ENCODE peak calls at places on chromosomes 4 and X, in nine cellular contexts. One of them, this sample, is unnamed.

GRCh38 chrX:134642394-134642793 is 15.9 kb downstream of the PLAC1 start:
- DNase-seq in stimulated activated CD8-positive, alpha-beta memory T cell treated with anti-CD3 and anti-CD28 coated beads, Interleukin-15, amount 100 ng/mL, for 4 hours: no peak
- DNase-seq in CD8-positive, alpha-beta memory T cell: no peak
- DNase-seq in psoas muscle: no peak
- DNase-seq in aorta: no peak
- DNase-seq in fibroblast of the conjunctiva: no peak
- DNase-seq in GM19239: no peak
- DNase-seq in NCI-H1436: no peak
- DNase-seq in adipocyte: no peak
- DNase-seq in this sample: no peak

GRCh38 chr4:147060171-147060931 is 114.7 kb upstream of the TTC29 start:
- DNase-seq in stimulated activated CD8-positive, alpha-beta memory T cell treated with anti-CD3 and anti-CD28 coated beads, Interleukin-15, amount 100 ng/mL, for 4 hours: no peak
- DNase-seq in CD8-positive, alpha-beta memory T cell: no peak
- DNase-seq in psoas muscle: no peak
- DNase-seq in aorta: no peak
- DNase-seq in fibroblast of the conjunctiva: peak
- DNase-seq in GM19239: no peak
- DNase-seq in NCI-H1436: no peak
- DNase-seq in adipocyte: peak
- DNase-seq in this sample: no peak

GRCh38 chr4:139743027-139743426 is 77.4 kb downstream of the MGST2 start:
- DNase-seq in stimulated activated CD8-positive, alpha-beta memory T cell treated with anti-CD3 and anti-CD28 coated beads, Interleukin-15, amount 100 ng/mL, for 4 hours: no peak
- DNase-seq in CD8-positive, alpha-beta memory T cell: no peak
- DNase-seq in psoas muscle: no peak
- DNase-seq in aorta: no peak
- DNase-seq in fibroblast of the conjunctiva: no peak
- DNase-seq in GM19239: no peak
- DNase-seq in NCI-H1436: no peak
- DNase-seq in adipocyte: no peak
- DNase-seq in this sample: no peak

GRCh38 chrX:79268788-79269187 is 98.3 kb downstream of the ITM2A start:
- DNase-seq in stimulated activated CD8-positive, alpha-beta memory T cell treated with anti-CD3 and anti-CD28 coated beads, Interleukin-15, amount 100 ng/mL, for 4 hours: no peak
- DNase-seq in CD8-positive, alpha-beta memory T cell: no peak
- DNase-seq in psoas muscle: no peak
- DNase-seq in aorta: no peak
- DNase-seq in fibroblast of the conjunctiva: no peak
- DNase-seq in GM19239: no peak
- DNase-seq in NCI-H1436: no peak
- DNase-seq in adipocyte: no peak
- DNase-seq in this sample: no peak

GRCh38 chr4:153788064-153788418 is 842 bp downstream of the SFRP2 start:
- DNase-seq in stimulated activated CD8-positive, alpha-beta memory T cell treated with anti-CD3 and anti-CD28 coated beads, Interleukin-15, amount 100 ng/mL, for 4 hours: no peak
- DNase-seq in CD8-positive, alpha-beta memory T cell: no peak
- DNase-seq in psoas muscle: no peak
- DNase-seq in aorta: no peak
- DNase-seq in fibroblast of the conjunctiva: no peak
- DNase-seq in GM19239: no peak
- DNase-seq in NCI-H1436: no peak
- DNase-seq in adipocyte: no peak
- DNase-seq in this sample: no peak

GRCh38 chr4:26048962-26049361 is 134.9 kb downstream of the SMIM20 start:
- DNase-seq in stimulated activated CD8-positive, alpha-beta memory T cell treated with anti-CD3 and anti-CD28 coated beads, Interleukin-15, amount 100 ng/mL, for 4 hours: no peak
- DNase-seq in CD8-positive, alpha-beta memory T cell: no peak
- DNase-seq in psoas muscle: no peak
- DNase-seq in aorta: no peak
- DNase-seq in fibroblast of the conjunctiva: peak
- DNase-seq in GM19239: no peak
- DNase-seq in NCI-H1436: no peak
- DNase-seq in adipocyte: peak
- DNase-seq in this sample: no peak

GRCh38 chr4:82745173-82745842 is 53.3 kb downstream of the SCD5 start:
- DNase-seq in stimulated activated CD8-positive, alpha-beta memory T cell treated with anti-CD3 and anti-CD28 coated beads, Interleukin-15, amount 100 ng/mL, for 4 hours: no peak
- DNase-seq in CD8-positive, alpha-beta memory T cell: no peak
- DNase-seq in psoas muscle: no peak
- DNase-seq in aorta: no peak
- DNase-seq in fibroblast of the conjunctiva: no peak
- DNase-seq in GM19239: no peak
- DNase-seq in NCI-H1436: no peak
- DNase-seq in adipocyte: peak
- DNase-seq in this sample: no peak

GRCh38 chrX:111170017-111170416 is 74.0 kb downstream of the PAK3 start:
- DNase-seq in stimulated activated CD8-positive, alpha-beta memory T cell treated with anti-CD3 and anti-CD28 coated beads, Interleukin-15, amount 100 ng/mL, for 4 hours: no peak
- DNase-seq in CD8-positive, alpha-beta memory T cell: no peak
- DNase-seq in psoas muscle: no peak
- DNase-seq in aorta: no peak
- DNase-seq in fibroblast of the conjunctiva: no peak
- DNase-seq in GM19239: no peak
- DNase-seq in NCI-H1436: no peak
- DNase-seq in adipocyte: no peak
- DNase-seq in this sample: no peak

GRCh38 chr4:108342325-108342986 is 173.7 kb upstream of the LEF1 start:
- DNase-seq in stimulated activated CD8-positive, alpha-beta memory T cell treated with anti-CD3 and anti-CD28 coated beads, Interleukin-15, amount 100 ng/mL, for 4 hours: peak
- DNase-seq in CD8-positive, alpha-beta memory T cell: peak
- DNase-seq in psoas muscle: no peak
- DNase-seq in aorta: no peak
- DNase-seq in fibroblast of the conjunctiva: no peak
- DNase-seq in GM19239: no peak
- DNase-seq in NCI-H1436: no peak
- DNase-seq in adipocyte: no peak
- DNase-seq in this sample: no peak

GRCh38 chr4:174214102-174214878 is 69.2 kb downstream of the FBXO8 start:
- DNase-seq in stimulated activated CD8-positive, alpha-beta memory T cell treated with anti-CD3 and anti-CD28 coated beads, Interleukin-15, amount 100 ng/mL, for 4 hours: no peak
- DNase-seq in CD8-positive, alpha-beta memory T cell: no peak
- DNase-seq in psoas muscle: no peak
- DNase-seq in aorta: no peak
- DNase-seq in fibroblast of the conjunctiva: no peak
- DNase-seq in GM19239: no peak
- DNase-seq in NCI-H1436: no peak
- DNase-seq in adipocyte: no peak
- DNase-seq in this sample: no peak

GRCh38 chr4:7342581-7343352 is 92.0 kb downstream of the PSAPL1 start:
- DNase-seq in stimulated activated CD8-positive, alpha-beta memory T cell treated with anti-CD3 and anti-CD28 coated beads, Interleukin-15, amount 100 ng/mL, for 4 hours: no peak
- DNase-seq in CD8-positive, alpha-beta memory T cell: no peak
- DNase-seq in psoas muscle: no peak
- DNase-seq in aorta: no peak
- DNase-seq in fibroblast of the conjunctiva: no peak
- DNase-seq in GM19239: no peak
- DNase-seq in NCI-H1436: no peak
- DNase-seq in adipocyte: no peak
- DNase-seq in this sample: no peak

GRCh38 chr4:140721088-140721421 is 35.1 kb downstream of the TBC1D9 start:
- DNase-seq in stimulated activated CD8-positive, alpha-beta memory T cell treated with anti-CD3 and anti-CD28 coated beads, Interleukin-15, amount 100 ng/mL, for 4 hours: no peak
- DNase-seq in CD8-positive, alpha-beta memory T cell: no peak
- DNase-seq in psoas muscle: no peak
- DNase-seq in aorta: no peak
- DNase-seq in fibroblast of the conjunctiva: no peak
- DNase-seq in GM19239: no peak
- DNase-seq in NCI-H1436: no peak
- DNase-seq in adipocyte: no peak
- DNase-seq in this sample: no peak

GRCh38 chr4:155494037-155494718 is 117.4 kb upstream of the MAP9 start:
- DNase-seq in stimulated activated CD8-positive, alpha-beta memory T cell treated with anti-CD3 and anti-CD28 coated beads, Interleukin-15, amount 100 ng/mL, for 4 hours: no peak
- DNase-seq in CD8-positive, alpha-beta memory T cell: no peak
- DNase-seq in psoas muscle: no peak
- DNase-seq in aorta: no peak
- DNase-seq in fibroblast of the conjunctiva: no peak
- DNase-seq in GM19239: no peak
- DNase-seq in NCI-H1436: no peak
- DNase-seq in adipocyte: no peak
- DNase-seq in this sample: no peak

GRCh38 chr4:144564358-144564757 is 81.6 kb upstream of the HHIP start:
- DNase-seq in stimulated activated CD8-positive, alpha-beta memory T cell treated with anti-CD3 and anti-CD28 coated beads, Interleukin-15, amount 100 ng/mL, for 4 hours: no peak
- DNase-seq in CD8-positive, alpha-beta memory T cell: no peak
- DNase-seq in psoas muscle: no peak
- DNase-seq in aorta: no peak
- DNase-seq in fibroblast of the conjunctiva: no peak
- DNase-seq in GM19239: no peak
- DNase-seq in NCI-H1436: no peak
- DNase-seq in adipocyte: no peak
- DNase-seq in this sample: no peak

GRCh38 chrX:127963696-127964095 is 88.5 kb downstream of the ACTRT1 start:
- DNase-seq in stimulated activated CD8-positive, alpha-beta memory T cell treated with anti-CD3 and anti-CD28 coated beads, Interleukin-15, amount 100 ng/mL, for 4 hours: no peak
- DNase-seq in CD8-positive, alpha-beta memory T cell: no peak
- DNase-seq in psoas muscle: no peak
- DNase-seq in aorta: no peak
- DNase-seq in fibroblast of the conjunctiva: no peak
- DNase-seq in GM19239: no peak
- DNase-seq in NCI-H1436: no peak
- DNase-seq in adipocyte: no peak
- DNase-seq in this sample: no peak

GRCh38 chrX:116185163-116185562 is 14.6 kb downstream of the AGTR2 start:
- DNase-seq in stimulated activated CD8-positive, alpha-beta memory T cell treated with anti-CD3 and anti-CD28 coated beads, Interleukin-15, amount 100 ng/mL, for 4 hours: no peak
- DNase-seq in CD8-positive, alpha-beta memory T cell: no peak
- DNase-seq in psoas muscle: no peak
- DNase-seq in aorta: no peak
- DNase-seq in fibroblast of the conjunctiva: no peak
- DNase-seq in GM19239: no peak
- DNase-seq in NCI-H1436: no peak
- DNase-seq in adipocyte: no peak
- DNase-seq in this sample: no peak

GRCh38 chr4:102387552-102388150 is 42.4 kb upstream of the SLC39A8 start:
- DNase-seq in stimulated activated CD8-positive, alpha-beta memory T cell treated with anti-CD3 and anti-CD28 coated beads, Interleukin-15, amount 100 ng/mL, for 4 hours: no peak
- DNase-seq in CD8-positive, alpha-beta memory T cell: no peak
- DNase-seq in psoas muscle: no peak
- DNase-seq in aorta: no peak
- DNase-seq in fibroblast of the conjunctiva: no peak
- DNase-seq in GM19239: no peak
- DNase-seq in NCI-H1436: no peak
- DNase-seq in adipocyte: no peak
- DNase-seq in this sample: no peak

GRCh38 chr4:133565379-133565778 is 416.3 kb downstream of the PCDH10 start:
- DNase-seq in stimulated activated CD8-positive, alpha-beta memory T cell treated with anti-CD3 and anti-CD28 coated beads, Interleukin-15, amount 100 ng/mL, for 4 hours: no peak
- DNase-seq in CD8-positive, alpha-beta memory T cell: no peak
- DNase-seq in psoas muscle: no peak
- DNase-seq in aorta: no peak
- DNase-seq in fibroblast of the conjunctiva: peak
- DNase-seq in GM19239: no peak
- DNase-seq in NCI-H1436: peak
- DNase-seq in adipocyte: peak
- DNase-seq in this sample: no peak

GRCh38 chrX:107716045-107716684 is 59.4 kb downstream of the TSC22D3 start:
- DNase-seq in stimulated activated CD8-positive, alpha-beta memory T cell treated with anti-CD3 and anti-CD28 coated beads, Interleukin-15, amount 100 ng/mL, for 4 hours: no peak
- DNase-seq in CD8-positive, alpha-beta memory T cell: peak
- DNase-seq in psoas muscle: peak
- DNase-seq in aorta: peak
- DNase-seq in fibroblast of the conjunctiva: no peak
- DNase-seq in GM19239: no peak
- DNase-seq in NCI-H1436: no peak
- DNase-seq in adipocyte: peak
- DNase-seq in this sample: no peak

GRCh38 chr4:142818009-142818408 is 28.1 kb downstream of the INPP4B start:
- DNase-seq in stimulated activated CD8-positive, alpha-beta memory T cell treated with anti-CD3 and anti-CD28 coated beads, Interleukin-15, amount 100 ng/mL, for 4 hours: no peak
- DNase-seq in CD8-positive, alpha-beta memory T cell: no peak
- DNase-seq in psoas muscle: no peak
- DNase-seq in aorta: no peak
- DNase-seq in fibroblast of the conjunctiva: no peak
- DNase-seq in GM19239: no peak
- DNase-seq in NCI-H1436: no peak
- DNase-seq in adipocyte: peak
- DNase-seq in this sample: no peak

GRCh38 chr4:2741626-2742025 is 14.5 kb downstream of the TNIP2 start:
- DNase-seq in stimulated activated CD8-positive, alpha-beta memory T cell treated with anti-CD3 and anti-CD28 coated beads, Interleukin-15, amount 100 ng/mL, for 4 hours: no peak
- DNase-seq in CD8-positive, alpha-beta memory T cell: no peak
- DNase-seq in psoas muscle: no peak
- DNase-seq in aorta: peak
- DNase-seq in fibroblast of the conjunctiva: no peak
- DNase-seq in GM19239: no peak
- DNase-seq in NCI-H1436: no peak
- DNase-seq in adipocyte: no peak
- DNase-seq in this sample: no peak

GRCh38 chrX:132737743-132738142 is 220.7 kb downstream of the HS6ST2 start:
- DNase-seq in stimulated activated CD8-positive, alpha-beta memory T cell treated with anti-CD3 and anti-CD28 coated beads, Interleukin-15, amount 100 ng/mL, for 4 hours: peak
- DNase-seq in CD8-positive, alpha-beta memory T cell: peak
- DNase-seq in psoas muscle: no peak
- DNase-seq in aorta: no peak
- DNase-seq in fibroblast of the conjunctiva: no peak
- DNase-seq in GM19239: no peak
- DNase-seq in NCI-H1436: no peak
- DNase-seq in adipocyte: no peak
- DNase-seq in this sample: no peak

GRCh38 chrX:97326456-97326855 is 442.7 kb downstream of the RPA4 start:
- DNase-seq in stimulated activated CD8-positive, alpha-beta memory T cell treated with anti-CD3 and anti-CD28 coated beads, Interleukin-15, amount 100 ng/mL, for 4 hours: no peak
- DNase-seq in CD8-positive, alpha-beta memory T cell: no peak
- DNase-seq in psoas muscle: no peak
- DNase-seq in aorta: no peak
- DNase-seq in fibroblast of the conjunctiva: no peak
- DNase-seq in GM19239: peak
- DNase-seq in NCI-H1436: no peak
- DNase-seq in adipocyte: no peak
- DNase-seq in this sample: no peak

GRCh38 chr4:89277412-89277811 is 30.2 kb downstream of the GPRIN3 start:
- DNase-seq in stimulated activated CD8-positive, alpha-beta memory T cell treated with anti-CD3 and anti-CD28 coated beads, Interleukin-15, amount 100 ng/mL, for 4 hours: no peak
- DNase-seq in CD8-positive, alpha-beta memory T cell: no peak
- DNase-seq in psoas muscle: no peak
- DNase-seq in aorta: no peak
- DNase-seq in fibroblast of the conjunctiva: no peak
- DNase-seq in GM19239: no peak
- DNase-seq in NCI-H1436: no peak
- DNase-seq in adipocyte: no peak
- DNase-seq in this sample: no peak

GRCh38 chr4:76605099-76605563 is 170.1 kb downstream of the SHROOM3 start:
- DNase-seq in stimulated activated CD8-positive, alpha-beta memory T cell treated with anti-CD3 and anti-CD28 coated beads, Interleukin-15, amount 100 ng/mL, for 4 hours: no peak
- DNase-seq in CD8-positive, alpha-beta memory T cell: no peak
- DNase-seq in psoas muscle: no peak
- DNase-seq in aorta: no peak
- DNase-seq in fibroblast of the conjunctiva: no peak
- DNase-seq in GM19239: no peak
- DNase-seq in NCI-H1436: no peak
- DNase-seq in adipocyte: no peak
- DNase-seq in this sample: no peak

GRCh38 chr4:177861551-177862094 is 419.4 kb upstream of the AGA start:
- DNase-seq in stimulated activated CD8-positive, alpha-beta memory T cell treated with anti-CD3 and anti-CD28 coated beads, Interleukin-15, amount 100 ng/mL, for 4 hours: no peak
- DNase-seq in CD8-positive, alpha-beta memory T cell: no peak
- DNase-seq in psoas muscle: no peak
- DNase-seq in aorta: no peak
- DNase-seq in fibroblast of the conjunctiva: no peak
- DNase-seq in GM19239: no peak
- DNase-seq in NCI-H1436: no peak
- DNase-seq in adipocyte: no peak
- DNase-seq in this sample: no peak

This sample was measured in NCI-H1694.